ENCODE peak calls at places on chromosomes 4 and X, in ten cellular contexts. C is KBM-7, Y is GM18507, W is T1000, J is esophagus squamous epithelium, R is left kidney, S is MM.1S, H is T-helper 2 cell, N is SHP77, T is NCI-H1930. Q is an unnamed sample.

GRCh38 chr4:174520655-174521054 is 1.6 kb downstream of the HPGD start:
- DNase-seq in N (no peak), S (no peak), J (no peak), T (no peak), H (no peak), W (no peak), Y (no peak), C (no peak), R (no peak), Q (no peak)

GRCh38 chrX:30065226-30065625 is 150.1 kb upstream of the MAGEB2 start:
- DNase-seq in N (no peak), S (no peak), H (no peak), C (no peak), Y (no peak), J (no peak), W (no peak), T (no peak), R (no peak), Q (no peak)

GRCh38 chr4:116400480-116400879 is 684.9 kb downstream of the TRAM1L1 start:
- DNase-seq in Y (no peak), J (no peak), W (no peak), S (no peak), R (no peak), C (no peak), H (no peak), T (no peak), N (no peak), Q (no peak)

GRCh38 chrX:22105231-22105630 is 73.1 kb downstream of the PHEX start:
- DNase-seq in H (no peak), Y (no peak), C (no peak), J (no peak), R (no peak), N (no peak), S (no peak), T (no peak), W (no peak), Q (no peak)

GRCh38 chr4:88177981-88178632 is 19.7 kb upstream of the ABCG2 start:
- DNase-seq in Y (no peak), C (peak), T (no peak), J (no peak), S (peak), W (peak), N (no peak), H (no peak), R (peak), Q (peak)

GRCh38 chrX:53526999-53527398 is 92.8 kb upstream of the HSD17B10 start:
- DNase-seq in Y (no peak), H (no peak), N (no peak), S (no peak), R (no peak), W (no peak), T (no peak), C (no peak), J (no peak), Q (no peak)

GRCh38 chr4:179692251-179692650 is 2250.0 kb upstream of the AGA start:
- DNase-seq in T (no peak), J (no peak), C (no peak), W (no peak), H (no peak), Y (no peak), S (no peak), R (no peak), N (no peak), Q (no peak)

GRCh38 chr4:6665320-6665654 is 24.8 kb downstream of the MRFAP1 start:
- DNase-seq in H (no peak), Y (no peak), R (no peak), S (no peak), C (no peak), N (no peak), J (no peak), T (no peak), W (no peak), Q (no peak)

GRCh38 chrX:64975989-64976672 is at the start of gene ZC4H2:
- DNase-seq in N (peak), C (peak), Y (peak), J (peak), R (peak), T (peak), S (peak), W (peak), H (peak), Q (peak)

GRCh38 chr4:54703182-54703581 is 45.4 kb downstream of the KIT start:
- DNase-seq in N (no peak), Y (no peak), J (no peak), H (no peak), W (no peak), C (no peak), R (no peak), S (no peak), T (no peak), Q (no peak)

GRCh38 chr4:87211249-87211952 is 9.0 kb downstream of the KLHL8 start:
- DNase-seq in C (no peak), R (peak), N (no peak), W (no peak), T (no peak), S (no peak), Y (no peak), J (no peak), H (no peak), Q (no peak)

GRCh38 chr4:107599841-107600240 is 120.2 kb downstream of the PAPSS1 start:
- DNase-seq in W (no peak), N (no peak), C (no peak), S (no peak), T (no peak), R (no peak), J (no peak), H (no peak), Y (no peak), Q (no peak)

GRCh38 chrX:41452972-41453371 is 5.8 kb downstream of the NYX start:
- DNase-seq in S (no peak), T (no peak), Y (no peak), C (no peak), H (no peak), W (no peak), J (no peak), N (no peak), R (no peak), Q (no peak)

Q was measured in Caki2.